ENCODE peak calls at places on chromosome 19, in seven cellular contexts. T, O, E, K, M, Q and P are unnamed samples.

GRCh38 chr19:51123381-51124186 is 1.1 kb upstream of the SIGLEC9 start:
- DNase-seq in Q (no peak), M (no peak), T (no peak), O (no peak), K (peak; percentile 51), E (no peak), P (no peak)

GRCh38 chr19:17735410-17735809 is 15.9 kb upstream of the FCHO1 start:
- DNase-seq in O (no peak), T (no peak), K (no peak), M (no peak), E (no peak), Q (no peak), P (no peak)

GRCh38 chr19:46787331-46788100 is 878 bp downstream of the SLC1A5 start:
- DNase-seq in Q (no peak), M (no peak), O (peak; percentile 40), E (no peak), K (peak; percentile 20), T (no peak), P (peak; percentile 84)

GRCh38 chr19:51325161-51325979 is 13.9 kb downstream of the IGLON5 start:
- DNase-seq in T (no peak), K (no peak), E (no peak), M (no peak), O (no peak), Q (no peak), P (no peak)

GRCh38 chr19:41882568-41883462 is at the start of gene ARHGEF1:
- DNase-seq in K (peak; percentile 45), E (no peak), M (no peak), O (peak; percentile 15), Q (no peak), T (no peak), P (no peak)

GRCh38 chr19:41397086-41398041 is at the start of the genes BCKDHA and EXOSC5:
- DNase-seq in O (peak; percentile 99), E (peak; percentile 96), Q (peak; percentile 96), T (peak; percentile 97), K (peak; percentile 99), M (peak; percentile 95), P (peak; percentile 100)

GRCh38 chr19:31356587-31357314 is 7.5 kb upstream of the TSHZ3 start:
- DNase-seq in E (no peak), O (no peak), Q (no peak), K (no peak), T (no peak), M (no peak), P (peak; percentile 67)

GRCh38 chr19:48558018-48558684 is 6.2 kb downstream of the SULT2B1 start:
- DNase-seq in Q (peak; percentile 24), T (no peak), E (no peak), M (no peak), O (peak; percentile 75), K (no peak), P (peak; percentile 47)

GRCh38 chr19:29521291-29522075 is 4.3 kb upstream of the VSTM2B start:
- DNase-seq in M (no peak), O (no peak), T (no peak), K (no peak), E (no peak), Q (no peak), P (no peak)

GRCh38 chr19:15464394-15465385 is at the start of gene RASAL3:
- DNase-seq in Q (no peak), M (no peak), E (no peak), T (no peak), K (peak; percentile 81), O (no peak), P (no peak)

GRCh38 chr19:46950526-46951235 is 69.0 kb upstream of the NPAS1 start:
- DNase-seq in M (no peak), Q (no peak), O (no peak), E (no peak), T (no peak), K (no peak), P (no peak)

GRCh38 chr19:41377977-41378707 is 1.8 kb downstream of the TMEM91 start:
- DNase-seq in T (no peak), O (no peak), M (no peak), E (no peak), Q (no peak), K (peak; percentile 25), P (peak; percentile 80)

GRCh38 chr19:43229315-43229714 is 23.9 kb upstream of the PSG4 start:
- DNase-seq in Q (no peak), K (no peak), T (no peak), E (no peak), M (no peak), O (no peak), P (peak; percentile 14)

GRCh38 chr19:1475751-1476437 is 3.1 kb downstream of the C19orf25 start:
- DNase-seq in K (no peak), Q (no peak), E (no peak), O (no peak), T (no peak), M (no peak), P (no peak)

GRCh38 chr19:29211562-29212416 is 1.2 kb downstream of the UQCRFS1 start:
- DNase-seq in O (peak; percentile 9), K (no peak), T (no peak), E (no peak), M (no peak), Q (no peak), P (peak; percentile 33)

GRCh38 chr19:17178291-17178690 is 36.9 kb upstream of the USE1 start:
- DNase-seq in Q (no peak), O (no peak), M (no peak), E (no peak), K (no peak), T (no peak), P (no peak)

GRCh38 chr19:19062454-19063182 is 1.2 kb upstream of the SLC25A42 start:
- DNase-seq in K (peak; percentile 15), E (no peak), O (peak; percentile 52), T (no peak), Q (no peak), M (no peak), P (peak; percentile 62)

GRCh38 chr19:1401138-1401888 is at the start of gene GAMT:
- DNase-seq in K (peak; percentile 49), M (no peak), O (no peak), Q (no peak), T (no peak), E (no peak), P (peak; percentile 40)

GRCh38 chr19:5131866-5132561 is 163.1 kb downstream of the KDM4B start:
- DNase-seq in M (no peak), T (no peak), O (peak; percentile 18), K (no peak), Q (no peak), E (no peak), P (peak; percentile 62)

GRCh38 chr19:48490980-48491792 is 20.4 kb downstream of the LMTK3 start:
- DNase-seq in O (no peak), M (no peak), T (no peak), Q (no peak), K (no peak), E (no peak), P (peak; percentile 81)

GRCh38 chr19:19654441-19654840 is 9.0 kb downstream of the ATP13A1 start:
- DNase-seq in K (no peak), O (no peak), M (no peak), E (no peak), Q (no peak), T (no peak), P (no peak)

GRCh38 chr19:57280913-57281425 is 684 bp downstream of the ZNF460 start:
- DNase-seq in E (no peak), T (no peak), O (no peak), M (no peak), K (peak; percentile 45), Q (no peak), P (no peak)

GRCh38 chr19:35088514-35088913 is 27.1 kb upstream of the FXYD3 start:
- DNase-seq in O (peak; percentile 81), K (no peak), Q (peak; percentile 72), E (no peak), M (peak; percentile 16), T (no peak), P (peak; percentile 77)

GRCh38 chr19:9295411-9295849 is 14.2 kb downstream of the ZNF699 start:
- DNase-seq in E (no peak), M (no peak), K (no peak), O (no peak), T (no peak), Q (no peak), P (peak; percentile 34)

GRCh38 chr19:51427220-51427619 is 9.8 kb upstream of the SIGLEC10 start:
- DNase-seq in K (no peak), M (no peak), Q (no peak), E (no peak), O (no peak), T (no peak), P (no peak)

GRCh38 chr19:12695997-12696365 is 450 bp downstream of the FBXW9 start:
- DNase-seq in O (no peak), Q (no peak), T (no peak), K (no peak), E (no peak), M (no peak), P (no peak)

GRCh38 chr19:10412257-10412977 is 7.9 kb upstream of the PDE4A start:
- DNase-seq in Q (no peak), M (no peak), O (no peak), T (no peak), E (no peak), K (peak; percentile 16), P (no peak)

GRCh38 chr19:1296078-1296477 is 10.4 kb downstream of the EFNA2 start:
- DNase-seq in M (no peak), T (no peak), K (no peak), Q (no peak), E (no peak), O (no peak), P (no peak)

GRCh38 chr19:56113071-56113632 is 7.9 kb downstream of the ZNF787 start:
- DNase-seq in E (no peak), M (no peak), O (no peak), Q (no peak), K (no peak), T (no peak), P (no peak)

GRCh38 chr19:8001995-8002849 is 3.2 kb downstream of the ELAVL1 start:
- DNase-seq in E (peak; percentile 27), O (peak; percentile 72), T (peak; percentile 78), K (peak; percentile 78), Q (no peak), M (peak; percentile 45), P (peak; percentile 96)

GRCh38 chr19:40682431-40682964 is 8.0 kb downstream of the NUMBL start:
- DNase-seq in Q (no peak), K (no peak), O (no peak), T (no peak), M (no peak), E (no peak), P (no peak)

GRCh38 chr19:1579222-1579621 is 11.1 kb upstream of the MEX3D start:
- DNase-seq in K (no peak), Q (no peak), T (no peak), O (no peak), E (no peak), M (no peak), P (no peak)

GRCh38 chr19:42177686-42178019 is 39.8 kb downstream of the DEDD2 start:
- DNase-seq in T (no peak), K (no peak), E (no peak), M (no peak), O (no peak), Q (no peak), P (no peak)

GRCh38 chr19:6091771-6092291 is 18.5 kb downstream of the RFX2 start:
- DNase-seq in K (no peak), O (peak; percentile 39), M (no peak), Q (no peak), T (no peak), E (no peak), P (no peak)

GRCh38 chr19:4391701-4392543 is 8.4 kb downstream of the SH3GL1 start:
- DNase-seq in Q (no peak), M (no peak), K (no peak), T (no peak), E (no peak), O (peak; percentile 56), P (no peak)

GRCh38 chr19:3142292-3142670 is 6.4 kb downstream of the GNA15 start:
- DNase-seq in K (peak; percentile 75), O (peak; percentile 90), M (peak; percentile 66), E (no peak), Q (peak; percentile 85), T (no peak), P (no peak)

GRCh38 chr19:52690395-52691214 is 44.2 kb downstream of the ZNF611 start:
- DNase-seq in M (peak; percentile 63), T (peak; percentile 71), Q (peak; percentile 82), O (peak; percentile 89), E (peak; percentile 84), K (peak; percentile 66), P (peak; percentile 97)